ENCODE peak calls at places on chromosome 20, in five cellular contexts. G is HEK293T; Z is stimulated activated naive CD8-positive, alpha-beta T cell treated with anti-CD3 and anti-CD28 coated beads, Interleukin-15, amount 100 ng/mL, for 72 hours; Q is brain microvascular endothelial cell; N is AG04449. E is an unnamed sample.

GRCh38 chr20:43508106-43508505 is 609 bp downstream of the L3MBTL1 start:
- DNase-seq in G (no peak), Z (no peak), Q (no peak), N (no peak), E (no peak)

GRCh38 chr20:23048283-23049200 is 930 bp downstream of the THBD start:
- DNase-seq in G (peak), Z (peak), Q (no peak), N (no peak), E (no peak)

GRCh38 chr20:3677733-3678132 is 4.1 kb downstream of the ADAM33 start:
- DNase-seq in G (no peak), Z (no peak), Q (no peak), N (no peak), E (no peak)

GRCh38 chr20:37976862-37977261 is 56.4 kb downstream of the TTI1 start:
- DNase-seq in G (no peak), Z (no peak), Q (no peak), N (no peak), E (no peak)

GRCh38 chr20:43849496-43850197 is 65.0 kb upstream of the TOX2 start:
- DNase-seq in G (peak), Z (no peak), Q (peak), N (no peak), E (no peak)

GRCh38 chr20:51381557-51381956 is 161.0 kb downstream of the NFATC2 start:
- DNase-seq in G (no peak), Z (no peak), Q (no peak), N (no peak), E (no peak)

GRCh38 chr20:44089987-44090674 is 96.9 kb downstream of the JPH2 start:
- DNase-seq in G (peak), Z (no peak), Q (peak), N (no peak), E (no peak)

GRCh38 chr20:11000416-11000815 is 326.6 kb upstream of the JAG1 start:
- DNase-seq in G (no peak), Z (no peak), Q (no peak), N (no peak), E (no peak)

GRCh38 chr20:1494436-1494835 is 3.2 kb upstream of the SIRPB2 start:
- DNase-seq in G (no peak), Z (no peak), Q (no peak), N (no peak), E (no peak)

GRCh38 chr20:49561256-49561655 is 6.7 kb downstream of the PTGIS start:
- DNase-seq in G (no peak), Z (no peak), Q (no peak), N (no peak), E (no peak)

GRCh38 chr20:33532753-33533459 is 43.0 kb downstream of the CBFA2T2 start:
- DNase-seq in G (no peak), Z (no peak), Q (no peak), N (no peak), E (no peak)

GRCh38 chr20:44409132-44409600 is 53.7 kb downstream of the HNF4A start:
- DNase-seq in G (no peak), Z (no peak), Q (peak), N (peak), E (no peak)

GRCh38 chr20:51654060-51654459 is 111.5 kb upstream of the NFATC2 start:
- DNase-seq in G (no peak), Z (no peak), Q (no peak), N (no peak), E (no peak)

GRCh38 chr20:42024653-42025052 is 406.5 kb upstream of the CHD6 start:
- DNase-seq in G (peak), Z (no peak), Q (no peak), N (no peak), E (no peak)

GRCh38 chr20:62020935-62021701 is 44.6 kb downstream of the TAF4 start:
- DNase-seq in G (no peak), Z (no peak), Q (peak), N (no peak), E (no peak)

GRCh38 chr20:3658019-3658707 is 5.0 kb downstream of the GFRA4 start:
- DNase-seq in G (no peak), Z (no peak), Q (no peak), N (no peak), E (no peak)

GRCh38 chr20:36717657-36718056 is 28.2 kb downstream of the NDRG3 start:
- DNase-seq in G (no peak), Z (no peak), Q (no peak), N (no peak), E (no peak)

GRCh38 chr20:63295422-63295821 is 2.4 kb downstream of the COL20A1 start:
- DNase-seq in G (no peak), Z (no peak), Q (no peak), N (no peak), E (no peak)

GRCh38 chr20:45850238-45850637 is 7.0 kb downstream of the ACOT8 start:
- DNase-seq in G (no peak), Z (no peak), Q (no peak), N (no peak), E (no peak)

GRCh38 chr20:44810391-44811149 is at the start of gene RIMS4:
- DNase-seq in G (peak), Z (no peak), Q (no peak), N (no peak), E (no peak)

GRCh38 chr20:49534314-49534713 is 33.6 kb downstream of the PTGIS start:
- DNase-seq in G (peak), Z (peak), Q (peak), N (no peak), E (peak)

GRCh38 chr20:63567382-63568169 is 6.5 kb downstream of the HELZ2 start:
- DNase-seq in G (no peak), Z (peak), Q (peak), N (no peak), E (no peak)

GRCh38 chr20:32336918-32337347 is 21.2 kb upstream of the ASXL1 start:
- DNase-seq in G (peak), Z (no peak), Q (no peak), N (no peak), E (no peak)

GRCh38 chr20:31835977-31836852 is 9.2 kb downstream of the FOXS1 start:
- DNase-seq in G (peak), Z (peak), Q (peak), N (no peak), E (no peak)

GRCh38 chr20:10733122-10733521 is 59.3 kb upstream of the JAG1 start:
- DNase-seq in G (no peak), Z (no peak), Q (no peak), N (no peak), E (no peak)

GRCh38 chr20:62741191-62741676 is 32.6 kb downstream of the NTSR1 start:
- DNase-seq in G (no peak), Z (no peak), Q (no peak), N (no peak), E (no peak)

GRCh38 chr20:37179671-37180524 is 550 bp upstream of the MROH8 start:
- DNase-seq in G (no peak), Z (no peak), Q (peak), N (peak), E (no peak)

GRCh38 chr20:24745206-24745605 is 203.9 kb upstream of the CST7 start:
- DNase-seq in G (no peak), Z (no peak), Q (no peak), N (no peak), E (no peak)

GRCh38 chr20:3349786-3350185 is 57.7 kb downstream of the DNAAF9 start:
- DNase-seq in G (no peak), Z (no peak), Q (no peak), N (no peak), E (no peak)

GRCh38 chr20:48995599-48995998 is 50.5 kb upstream of the CSE1L start:
- DNase-seq in G (no peak), Z (no peak), Q (no peak), N (no peak), E (no peak)

GRCh38 chr20:6708010-6708409 is 59.5 kb upstream of the BMP2 start:
- DNase-seq in G (no peak), Z (no peak), Q (peak), N (no peak), E (no peak)

E was measured in glomerular endothelial cell.